ENCODE peak calls at places on chromosomes 16 and 17, in five cellular contexts. V is sciatic nerve, N is astrocyte of the hippocampus, X is kidney epithelial cell, W is GM12891. E is an unnamed sample.

GRCh38 chr16:50428742-50429141 is 60.0 kb upstream of the BRD7 start:
- DNase-seq in W (no peak), X (no peak), V (no peak), N (no peak), E (no peak)

GRCh38 chr17:39359994-39360393 is 41.4 kb downstream of the FBXL20 start:
- DNase-seq in X (no peak), W (no peak), N (no peak), V (no peak), E (no peak)

GRCh38 chr17:1110524-1110843 is 69.3 kb downstream of the ABR start:
- DNase-seq in V (no peak), X (no peak), N (no peak), W (no peak), E (no peak)

GRCh38 chr17:64339516-64340475 is 50.9 kb downstream of the PECAM1 start:
- DNase-seq in W (no peak), N (no peak), V (no peak), X (no peak), E (no peak)

GRCh38 chr16:53542283-53542682 is 39.3 kb upstream of the AKTIP start:
- DNase-seq in V (no peak), N (no peak), W (no peak), X (no peak), E (peak)

GRCh38 chr17:73067075-73067474 is 25.4 kb downstream of the SLC39A11 start:
- DNase-seq in V (peak), N (peak), W (no peak), X (no peak), E (no peak)

GRCh38 chr17:83053021-83053778 is 26.2 kb upstream of the METRNL start:
- DNase-seq in X (no peak), W (no peak), N (peak), V (peak), E (peak)

GRCh38 chr16:2084688-2085625 is 37.2 kb downstream of the TSC2 start:
- DNase-seq in V (no peak), W (no peak), N (no peak), X (no peak), E (no peak)

GRCh38 chr17:3512512-3513171 is 36.8 kb downstream of the ASPA start:
- DNase-seq in W (no peak), N (peak), V (peak), X (no peak), E (no peak)

GRCh38 chr16:50114357-50115129 is 38.6 kb upstream of the TENT4B start:
- DNase-seq in N (no peak), V (no peak), X (peak), W (no peak), E (no peak)

GRCh38 chr17:13283606-13284005 is 265.8 kb upstream of the ELAC2 start:
- DNase-seq in N (no peak), W (no peak), V (no peak), X (no peak), E (no peak)

GRCh38 chr17:38550661-38551060 is 55.1 kb downstream of the SRCIN1 start:
- DNase-seq in V (no peak), X (no peak), W (no peak), N (peak), E (no peak)

GRCh38 chr16:53817812-53818211 is 113.9 kb downstream of the FTO start:
- DNase-seq in N (peak), X (no peak), V (no peak), W (no peak), E (no peak)

GRCh38 chr17:40519089-40519775 is 17.8 kb upstream of the TNS4 start:
- DNase-seq in V (peak), N (no peak), W (no peak), X (no peak), E (no peak)

GRCh38 chr17:64003526-64004121 is 5.5 kb downstream of the PRR29 start:
- DNase-seq in V (peak), X (no peak), W (no peak), N (no peak), E (no peak)

GRCh38 chr17:69761767-69762321 is 313.2 kb upstream of the KCNJ16 start:
- DNase-seq in N (peak), V (no peak), W (no peak), X (peak), E (no peak)

GRCh38 chr16:4870138-4870671 is 22.9 kb downstream of the UBN1 start:
- DNase-seq in W (no peak), X (no peak), N (no peak), V (no peak), E (no peak)

GRCh38 chr16:397736-398332 is 835 bp downstream of the NME4 start:
- DNase-seq in N (peak), V (peak), X (no peak), W (no peak), E (peak)

GRCh38 chr17:40071720-40072480 is 9.1 kb downstream of the THRA start:
- DNase-seq in N (peak), X (no peak), W (no peak), V (peak), E (peak)

GRCh38 chr16:5187402-5187952 is 89.9 kb upstream of the EEF2KMT start:
- DNase-seq in V (no peak), X (no peak), W (no peak), N (no peak), E (no peak)

GRCh38 chr17:48723555-48724239 is 712 bp downstream of the PRAC2 start:
- DNase-seq in X (no peak), V (no peak), N (no peak), W (no peak), E (peak)

GRCh38 chr17:80622170-80622466 is 77.5 kb downstream of the RPTOR start:
- DNase-seq in W (no peak), N (no peak), X (no peak), V (no peak), E (no peak)

GRCh38 chr16:50245417-50246298 is 20.7 kb upstream of the ADCY7 start:
- DNase-seq in N (peak), V (peak), X (no peak), W (peak), E (peak)

GRCh38 chr16:2853531-2854073 is 4.4 kb downstream of the PRSS22 start:
- DNase-seq in V (no peak), N (no peak), X (no peak), W (no peak), E (no peak)

GRCh38 chr17:46991618-46992017 is 12.6 kb upstream of the RPRML start:
- DNase-seq in X (no peak), W (no peak), V (no peak), N (no peak), E (no peak)

E was measured in mucosa of descending colon.